ENCODE peak calls at places on chromosome 4, in eight cellular contexts. Z is Peyer's patch, P is A549, J is esophagus squamous epithelium, H is lung, R is gastrocnemius medialis, X is ovary, C is HCT116. K is an unnamed sample. For H3K4me1, the result is how much of the 10 kb centered on the place peaks cover.

GRCh38 chr4:16641971-16642370 is 256.5 kb downstream of the LDB2 start:
- DNase-seq in H (no peak), Z (no peak), X (no peak), J (no peak), C (no peak), R (no peak), P (no peak), K (no peak)

GRCh38 chr4:151260526-151260925 is 16.4 kb upstream of the PRSS48 start:
- DNase-seq in Z (no peak), C (no peak), J (no peak), X (no peak), R (no peak), H (no peak), P (no peak), K (no peak)

GRCh38 chr4:3869661-3870566 is 103.7 kb downstream of the ADRA2C start:
- DNase-seq in R (peak), Z (peak), P (no peak), C (no peak), X (no peak), J (no peak), H (no peak), K (no peak)

GRCh38 chr4:98679738-98680137 is 21.3 kb upstream of the TSPAN5 start:
- DNase-seq in C (no peak), R (no peak), P (no peak), X (no peak), H (no peak), J (no peak), Z (no peak), K (no peak)

GRCh38 chr4:110540606-110541440 is 64.9 kb downstream of the ENPEP start:
- DNase-seq in C (no peak), R (no peak), X (no peak), P (no peak), Z (no peak), J (no peak), H (no peak), K (no peak)

GRCh38 chr4:80186666-80187065 is 10.6 kb upstream of the PRDM8 start:
- DNase-seq in P (no peak), J (no peak), R (no peak), Z (no peak), H (no peak), C (no peak), X (no peak), K (no peak)

GRCh38 chr4:139872274-139872673 is 206.7 kb downstream of the MGST2 start:
- DNase-seq in H (no peak), Z (no peak), P (peak), X (no peak), R (no peak), C (no peak), J (no peak), K (no peak)

GRCh38 chr4:87707279-87707918 is 57.3 kb downstream of the DMP1 start:
- DNase-seq in R (no peak), X (no peak), J (no peak), C (no peak), P (no peak), Z (no peak), H (no peak), K (no peak)

GRCh38 chr4:144562019-144562740 is 83.8 kb upstream of the HHIP start:
- DNase-seq in X (no peak), R (no peak), P (no peak), C (no peak), Z (no peak), J (no peak), H (peak), K (no peak)

GRCh38 chr4:10178763-10179162 is 62.2 kb upstream of the WDR1 start:
- DNase-seq in P (no peak), R (no peak), J (no peak), H (no peak), C (no peak), Z (no peak), X (no peak), K (no peak)

GRCh38 chr4:55437356-55437796 is 41.6 kb downstream of the TMEM165 start:
- DNase-seq in R (no peak), H (no peak), X (no peak), J (no peak), Z (peak), P (no peak), C (no peak), K (no peak)

GRCh38 chr4:38674206-38675144 is 10.5 kb downstream of the KLF3 start:
- DNase-seq in X (no peak), R (no peak), Z (no peak), P (peak), C (no peak), J (no peak), H (no peak), K (no peak)

GRCh38 chr4:20249333-20249732 is 2.4 kb upstream of the SLIT2 start:
- DNase-seq in P (no peak), C (peak), H (no peak), Z (no peak), J (no peak), R (no peak), X (no peak), K (no peak)

GRCh38 chr4:118327554-118328241 is 25.1 kb downstream of the PRSS12 start:
- DNase-seq in P (no peak), J (no peak), H (no peak), C (no peak), X (no peak), Z (no peak), R (no peak), K (no peak)

GRCh38 chr4:174213734-174214101 is 69.7 kb downstream of the FBXO8 start:
- DNase-seq in C (no peak), J (no peak), P (no peak), H (no peak), Z (no peak), X (no peak), R (no peak), K (no peak)

GRCh38 chr4:39384563-39384962 is 18.4 kb upstream of the RFC1 start:
- DNase-seq in X (no peak), J (no peak), R (no peak), P (no peak), Z (no peak), C (no peak), H (no peak), K (no peak)

GRCh38 chr4:145041378-145041777 is 56.6 kb downstream of the ANAPC10 start:
- DNase-seq in P (no peak), J (no peak), X (no peak), R (no peak), Z (no peak), C (no peak), H (no peak), K (no peak)

GRCh38 chr4:182564966-182565365 is 321.8 kb downstream of the TENM3 start:
- DNase-seq in R (no peak), Z (no peak), J (no peak), X (no peak), P (no peak), H (no peak), C (no peak), K (no peak)

GRCh38 chr4:37793562-37793961 is 32.9 kb upstream of the PGM2 start:
- DNase-seq in Z (no peak), X (no peak), J (no peak), C (no peak), H (peak), R (no peak), P (peak), K (no peak)

GRCh38 chr4:38166768-38167167 is 206.6 kb downstream of the PTTG2 start:
- DNase-seq in H (no peak), J (no peak), C (no peak), P (no peak), R (no peak), Z (no peak), X (no peak), K (no peak)

GRCh38 chr4:37139987-37140386 is 104.6 kb upstream of the NWD2 start:
- DNase-seq in J (no peak), P (no peak), Z (no peak), R (no peak), C (no peak), H (no peak), X (no peak), K (no peak)

GRCh38 chr4:87949961-87950360 is 25.6 kb upstream of the SPP1 start:
- DNase-seq in X (no peak), Z (no peak), R (no peak), P (peak), J (no peak), C (no peak), H (no peak), K (no peak)

GRCh38 chr4:112348488-112349158 is 51.5 kb downstream of the ALPK1 start:
- DNase-seq in P (peak), H (peak), R (peak), X (no peak), C (peak), Z (no peak), J (no peak), K (no peak)

GRCh38 chr4:127622923-127623754 is 9.6 kb upstream of the INTU start:
- DNase-seq in H (no peak), X (peak), Z (no peak), J (no peak), C (no peak), P (peak), R (no peak), K (no peak)

GRCh38 chr4:132227349-132228165 is 921.5 kb upstream of the PCDH10 start:
- DNase-seq in P (peak), H (peak), X (no peak), J (no peak), Z (peak), R (peak), C (peak), K (no peak)

GRCh38 chr4:42673084-42673429 is 16.2 kb upstream of the ATP8A1 start:
- DNase-seq in X (no peak), H (peak), R (peak), C (no peak), P (no peak), J (no peak), Z (peak), K (peak)

GRCh38 chr4:40316782-40317635 is 18.1 kb upstream of the CHRNA9 start:
- DNase-seq in Z (peak), X (peak), J (no peak), C (peak), H (peak), P (peak), R (no peak), K (no peak)

GRCh38 chr4:161894493-161895167 is 269.2 kb downstream of the FSTL5 start:
- DNase-seq in R (no peak), J (no peak), X (no peak), P (no peak), Z (no peak), H (no peak), C (no peak), K (no peak)

GRCh38 chr4:139950568-139950967 is 203.4 kb downstream of the MAML3 start:
- DNase-seq in Z (no peak), C (no peak), X (no peak), R (no peak), P (no peak), J (no peak), H (no peak), K (no peak)

GRCh38 chr4:44662623-44663006 is 11.2 kb upstream of the YIPF7 start:
- DNase-seq in R (no peak), J (no peak), Z (no peak), P (no peak), H (no peak), X (no peak), C (no peak), K (no peak)

GRCh38 chr4:8434251-8435073 is 6.1 kb downstream of the ACOX3 start:
- DNase-seq in Z (no peak), C (no peak), J (no peak), P (no peak), H (no peak), R (no peak), X (no peak), K (no peak)

GRCh38 chr4:8439168-8439567 is 1.4 kb downstream of the ACOX3 start:
- DNase-seq in C (no peak), H (no peak), J (no peak), Z (no peak), R (no peak), X (no peak), P (no peak), K (no peak)

GRCh38 chr4:8438743-8439142 is 1.8 kb downstream of the ACOX3 start:
- DNase-seq in X (peak), J (no peak), P (no peak), H (no peak), Z (no peak), R (no peak), C (no peak), K (no peak)

GRCh38 chr4:8433181-8433580 is 7.3 kb downstream of the ACOX3 start:
- DNase-seq in P (no peak), X (no peak), J (no peak), C (no peak), Z (no peak), R (no peak), H (no peak), K (no peak)

GRCh38 chr4:8435656-8436121 is 4.8 kb downstream of the ACOX3 start:
- DNase-seq in J (no peak), P (no peak), H (peak), Z (peak), R (no peak), X (no peak), C (no peak), K (no peak)
- H3K27ac ChIP-seq in J (peak), P (no peak), H (peak), Z (peak), R (peak), X (no peak), C (no peak), K (peak)

GRCh38 chr4:186680649-186681048 is 43.0 kb downstream of the FAT1 start:
- DNase-seq in H (no peak), R (no peak), Z (no peak), X (no peak), J (no peak), P (no peak), C (no peak), K (no peak)
- H3K4me1 ChIP-seq in H (under half), R (under half), Z (under half), X (under half), J (under half), P (half or more), C (half or more), K (under half)

DNA sequence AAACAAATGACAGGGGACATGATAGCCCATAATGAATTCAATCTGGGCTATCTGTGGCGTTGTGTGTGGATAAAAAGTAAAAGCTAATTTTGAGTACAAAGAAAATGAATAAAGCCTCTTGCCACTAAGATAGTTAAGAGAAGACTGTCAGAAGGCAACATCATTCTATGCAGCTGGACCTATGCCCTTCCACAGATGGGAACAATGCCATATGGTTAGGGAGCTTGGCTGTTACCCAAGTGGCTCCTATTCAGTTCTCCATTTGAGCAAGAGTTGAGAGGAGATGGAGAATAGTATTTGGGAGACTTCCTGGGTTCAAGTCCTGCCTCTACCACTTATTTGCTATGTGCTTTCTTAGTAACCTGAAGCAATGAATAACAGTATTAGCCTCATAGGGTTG is 107.7 kb downstream of the ANXA3 start:
- DNase-seq in C (no peak), Z (no peak), R (no peak), H (no peak), P (no peak), X (no peak), J (no peak), K (no peak)
- H3K4me3 ChIP-seq in C (no peak), Z (no peak), R (no peak), H (no peak), P (no peak), X (no peak), J (no peak), K (no peak)

GRCh38 chr4:13920901-13921300 is 293.4 kb upstream of the BOD1L1 start:
- DNase-seq in H (no peak), R (peak), J (no peak), P (peak), C (no peak), Z (peak), X (no peak), K (peak)

GRCh38 chr4:13919021-13919441 is 291.5 kb upstream of the BOD1L1 start:
- DNase-seq in J (no peak), H (no peak), C (no peak), X (no peak), R (no peak), Z (no peak), P (no peak), K (no peak)

GRCh38 chr4:13917010-13917409 is 289.5 kb upstream of the BOD1L1 start:
- DNase-seq in R (no peak), C (no peak), H (no peak), J (no peak), P (no peak), Z (no peak), X (no peak), K (no peak)

GRCh38 chr4:13920111-13920875 is 292.8 kb upstream of the BOD1L1 start:
- DNase-seq in J (no peak), C (no peak), P (peak), Z (no peak), R (no peak), X (no peak), H (no peak), K (no peak)

GRCh38 chr4:13918110-13918509 is 290.6 kb upstream of the BOD1L1 start:
- DNase-seq in J (no peak), Z (peak), P (peak), X (no peak), R (no peak), C (no peak), H (peak), K (peak)
- H3K27ac ChIP-seq in J (no peak), Z (no peak), P (peak), X (no peak), R (no peak), C (no peak), H (no peak), K (no peak)

GRCh38 chr4:180721356-180721755 is 1521.8 kb upstream of the TENM3 start:
- DNase-seq in H (no peak), J (no peak), Z (no peak), C (no peak), P (no peak), X (no peak), R (no peak), K (no peak)

GRCh38 chr4:180717451-180717850 is 1525.8 kb upstream of the TENM3 start:
- DNase-seq in R (no peak), C (no peak), H (no peak), J (no peak), P (no peak), Z (no peak), X (no peak), K (no peak)
- H3K4me1 ChIP-seq in R (under half), C (under half), H (under half), J (under half), P (under half), Z (under half), X (under half), K (under half)

GRCh38 chr4:91057871-91058270 is 930.7 kb downstream of the CCSER1 start:
- DNase-seq in R (no peak), H (no peak), P (no peak), J (no peak), X (no peak), Z (no peak), C (no peak), K (no peak)
- H3K4me3 ChIP-seq in R (no peak), H (no peak), P (no peak), J (no peak), X (no peak), Z (no peak), C (no peak), K (no peak)

GRCh38 chr4:2698951-2699505 is 57.1 kb downstream of the TNIP2 start:
- DNase-seq in R (no peak), C (no peak), J (no peak), X (no peak), H (no peak), P (no peak), Z (peak), K (no peak)
- H3K27ac ChIP-seq in R (no peak), C (no peak), J (no peak), X (no peak), H (no peak), P (no peak), Z (no peak), K (no peak)

GRCh38 chr4:54062392-54062791 is 2.0 kb downstream of the CHIC2 start:
- DNase-seq in H (no peak), P (no peak), Z (no peak), C (no peak), R (no peak), J (no peak), X (no peak), K (no peak)
- H3K4me1 ChIP-seq in H (under half), P (under half), Z (under half), C (under half), R (half or more), J (half or more), X (under half), K (under half)

GRCh38 chr4:169268951-169269781 is 1.6 kb downstream of the SH3RF1 start:
- DNase-seq in R (no peak), P (peak), J (no peak), Z (peak), H (no peak), C (no peak), X (no peak), K (no peak)
- H3K4me3 ChIP-seq in R (peak), P (peak), J (peak), Z (peak), H (peak), C (peak), X (peak), K (peak)

GRCh38 chr4:76666940-76667532 is 230.9 kb downstream of the SOWAHB start:
- DNase-seq in X (no peak), C (no peak), H (no peak), R (no peak), J (no peak), P (no peak), Z (no peak), K (no peak)

GRCh38 chr4:76670631-76671030 is 227.3 kb downstream of the SOWAHB start:
- DNase-seq in J (no peak), Z (no peak), P (no peak), C (no peak), H (no peak), R (no peak), X (no peak), K (no peak)

GRCh38 chr4:76663794-76664193 is 228.8 kb downstream of the SHROOM3 start:
- DNase-seq in C (no peak), R (no peak), Z (peak), P (no peak), J (no peak), X (no peak), H (no peak), K (no peak)

GRCh38 chr4:76665139-76665538 is 230.1 kb downstream of the SHROOM3 start:
- DNase-seq in Z (peak), C (peak), J (no peak), R (no peak), P (peak), X (no peak), H (peak), K (no peak)

GRCh38 chr4:76665721-76666120 is 230.7 kb downstream of the SHROOM3 start:
- DNase-seq in X (no peak), C (no peak), J (no peak), P (no peak), H (no peak), Z (no peak), R (no peak), K (no peak)
- H3K27ac ChIP-seq in X (no peak), C (peak), J (no peak), P (peak), H (peak), Z (peak), R (no peak), K (peak)